ENCODE peak calls at places on chromosomes 13 and 19, in four cellular contexts. One of them, this sample, is unnamed.

GRCh38 chr13:41652735-41653361 is 195.5 kb downstream of the RGCC start:
- DNase-seq in trophoblast cell: peak
- DNase-seq in stimulated activated CD4-positive, alpha-beta T cell treated with anti-CD3 and anti-CD28 coated beads, Interleukin-4, amount 100 ng/mL, for 4 hours: peak
- DNase-seq in stimulated activated naive CD8-positive, alpha-beta T cell treated with anti-CD3 and anti-CD28 coated beads, Interleukin-15, amount 100 ng/mL, for 72 hours: no peak
- DNase-seq in this sample: no peak

GRCh38 chr13:112870737-112871287 is 98.2 kb upstream of the MCF2L start:
- DNase-seq in trophoblast cell: no peak
- DNase-seq in stimulated activated CD4-positive, alpha-beta T cell treated with anti-CD3 and anti-CD28 coated beads, Interleukin-4, amount 100 ng/mL, for 4 hours: no peak
- DNase-seq in stimulated activated naive CD8-positive, alpha-beta T cell treated with anti-CD3 and anti-CD28 coated beads, Interleukin-15, amount 100 ng/mL, for 72 hours: peak
- DNase-seq in this sample: no peak

GRCh38 chr13:95564091-95564490 is 11.6 kb downstream of the CLDN10 start:
- DNase-seq in trophoblast cell: no peak
- DNase-seq in stimulated activated CD4-positive, alpha-beta T cell treated with anti-CD3 and anti-CD28 coated beads, Interleukin-4, amount 100 ng/mL, for 4 hours: no peak
- DNase-seq in stimulated activated naive CD8-positive, alpha-beta T cell treated with anti-CD3 and anti-CD28 coated beads, Interleukin-15, amount 100 ng/mL, for 72 hours: no peak
- DNase-seq in this sample: no peak

GRCh38 chr13:27024781-27025492 is 146.7 kb downstream of the USP12 start:
- DNase-seq in trophoblast cell: no peak
- DNase-seq in stimulated activated CD4-positive, alpha-beta T cell treated with anti-CD3 and anti-CD28 coated beads, Interleukin-4, amount 100 ng/mL, for 4 hours: no peak
- DNase-seq in stimulated activated naive CD8-positive, alpha-beta T cell treated with anti-CD3 and anti-CD28 coated beads, Interleukin-15, amount 100 ng/mL, for 72 hours: no peak
- DNase-seq in this sample: no peak

GRCh38 chr13:35140321-35140720 is 198.3 kb downstream of the NBEA start:
- DNase-seq in trophoblast cell: no peak
- DNase-seq in stimulated activated CD4-positive, alpha-beta T cell treated with anti-CD3 and anti-CD28 coated beads, Interleukin-4, amount 100 ng/mL, for 4 hours: no peak
- DNase-seq in stimulated activated naive CD8-positive, alpha-beta T cell treated with anti-CD3 and anti-CD28 coated beads, Interleukin-15, amount 100 ng/mL, for 72 hours: no peak
- DNase-seq in this sample: no peak

GRCh38 chr19:5480427-5480836 is 25.2 kb downstream of the ZNRF4 start:
- DNase-seq in trophoblast cell: peak
- DNase-seq in stimulated activated CD4-positive, alpha-beta T cell treated with anti-CD3 and anti-CD28 coated beads, Interleukin-4, amount 100 ng/mL, for 4 hours: peak
- DNase-seq in stimulated activated naive CD8-positive, alpha-beta T cell treated with anti-CD3 and anti-CD28 coated beads, Interleukin-15, amount 100 ng/mL, for 72 hours: peak
- DNase-seq in this sample: no peak

GRCh38 chr13:45718063-45718462 is 15.9 kb downstream of the CBY2 start:
- DNase-seq in trophoblast cell: peak
- DNase-seq in stimulated activated CD4-positive, alpha-beta T cell treated with anti-CD3 and anti-CD28 coated beads, Interleukin-4, amount 100 ng/mL, for 4 hours: no peak
- DNase-seq in stimulated activated naive CD8-positive, alpha-beta T cell treated with anti-CD3 and anti-CD28 coated beads, Interleukin-15, amount 100 ng/mL, for 72 hours: no peak
- DNase-seq in this sample: no peak

GRCh38 chr19:13839938-13840750 is 36.8 kb upstream of the NANOS3 start:
- DNase-seq in trophoblast cell: peak
- DNase-seq in stimulated activated CD4-positive, alpha-beta T cell treated with anti-CD3 and anti-CD28 coated beads, Interleukin-4, amount 100 ng/mL, for 4 hours: peak
- DNase-seq in stimulated activated naive CD8-positive, alpha-beta T cell treated with anti-CD3 and anti-CD28 coated beads, Interleukin-15, amount 100 ng/mL, for 72 hours: no peak
- DNase-seq in this sample: peak

GRCh38 chr19:1316466-1316865 is 30.8 kb downstream of the EFNA2 start:
- DNase-seq in trophoblast cell: no peak
- DNase-seq in stimulated activated CD4-positive, alpha-beta T cell treated with anti-CD3 and anti-CD28 coated beads, Interleukin-4, amount 100 ng/mL, for 4 hours: no peak
- DNase-seq in stimulated activated naive CD8-positive, alpha-beta T cell treated with anti-CD3 and anti-CD28 coated beads, Interleukin-15, amount 100 ng/mL, for 72 hours: no peak
- DNase-seq in this sample: no peak

GRCh38 chr19:23054456-23054855 is 51.5 kb upstream of the ZNF728 start:
- DNase-seq in trophoblast cell: peak
- DNase-seq in stimulated activated CD4-positive, alpha-beta T cell treated with anti-CD3 and anti-CD28 coated beads, Interleukin-4, amount 100 ng/mL, for 4 hours: no peak
- DNase-seq in stimulated activated naive CD8-positive, alpha-beta T cell treated with anti-CD3 and anti-CD28 coated beads, Interleukin-15, amount 100 ng/mL, for 72 hours: no peak
- DNase-seq in this sample: no peak

GRCh38 chr19:33998739-33999345 is 173.5 kb upstream of the LSM14A start:
- DNase-seq in trophoblast cell: peak
- DNase-seq in stimulated activated CD4-positive, alpha-beta T cell treated with anti-CD3 and anti-CD28 coated beads, Interleukin-4, amount 100 ng/mL, for 4 hours: no peak
- DNase-seq in stimulated activated naive CD8-positive, alpha-beta T cell treated with anti-CD3 and anti-CD28 coated beads, Interleukin-15, amount 100 ng/mL, for 72 hours: no peak
- DNase-seq in this sample: no peak

GRCh38 chr13:48156466-48156865 is 61.6 kb upstream of the MED4 start:
- DNase-seq in trophoblast cell: peak
- DNase-seq in stimulated activated CD4-positive, alpha-beta T cell treated with anti-CD3 and anti-CD28 coated beads, Interleukin-4, amount 100 ng/mL, for 4 hours: peak
- DNase-seq in stimulated activated naive CD8-positive, alpha-beta T cell treated with anti-CD3 and anti-CD28 coated beads, Interleukin-15, amount 100 ng/mL, for 72 hours: peak
- DNase-seq in this sample: no peak

GRCh38 chr13:27339299-27339698 is 68.7 kb downstream of the RASL11A start:
- DNase-seq in trophoblast cell: peak
- DNase-seq in stimulated activated CD4-positive, alpha-beta T cell treated with anti-CD3 and anti-CD28 coated beads, Interleukin-4, amount 100 ng/mL, for 4 hours: peak
- DNase-seq in stimulated activated naive CD8-positive, alpha-beta T cell treated with anti-CD3 and anti-CD28 coated beads, Interleukin-15, amount 100 ng/mL, for 72 hours: peak
- DNase-seq in this sample: no peak

GRCh38 chr13:45108716-45109706 is 11.3 kb upstream of the GTF2F2 start:
- DNase-seq in trophoblast cell: peak
- DNase-seq in stimulated activated CD4-positive, alpha-beta T cell treated with anti-CD3 and anti-CD28 coated beads, Interleukin-4, amount 100 ng/mL, for 4 hours: no peak
- DNase-seq in stimulated activated naive CD8-positive, alpha-beta T cell treated with anti-CD3 and anti-CD28 coated beads, Interleukin-15, amount 100 ng/mL, for 72 hours: peak
- DNase-seq in this sample: peak

GRCh38 chr19:45508681-45508930 is 1.3 kb downstream of the VASP start:
- DNase-seq in trophoblast cell: no peak
- DNase-seq in stimulated activated CD4-positive, alpha-beta T cell treated with anti-CD3 and anti-CD28 coated beads, Interleukin-4, amount 100 ng/mL, for 4 hours: no peak
- DNase-seq in stimulated activated naive CD8-positive, alpha-beta T cell treated with anti-CD3 and anti-CD28 coated beads, Interleukin-15, amount 100 ng/mL, for 72 hours: no peak
- DNase-seq in this sample: no peak

GRCh38 chr19:19083413-19084178 is 19.8 kb downstream of the SLC25A42 start:
- DNase-seq in trophoblast cell: no peak
- DNase-seq in stimulated activated CD4-positive, alpha-beta T cell treated with anti-CD3 and anti-CD28 coated beads, Interleukin-4, amount 100 ng/mL, for 4 hours: no peak
- DNase-seq in stimulated activated naive CD8-positive, alpha-beta T cell treated with anti-CD3 and anti-CD28 coated beads, Interleukin-15, amount 100 ng/mL, for 72 hours: no peak
- DNase-seq in this sample: peak

GRCh38 chr19:7515471-7516226 is at the start of gene ZNF358:
- DNase-seq in trophoblast cell: peak
- DNase-seq in stimulated activated CD4-positive, alpha-beta T cell treated with anti-CD3 and anti-CD28 coated beads, Interleukin-4, amount 100 ng/mL, for 4 hours: peak
- DNase-seq in stimulated activated naive CD8-positive, alpha-beta T cell treated with anti-CD3 and anti-CD28 coated beads, Interleukin-15, amount 100 ng/mL, for 72 hours: peak
- DNase-seq in this sample: peak

GRCh38 chr19:45172173-45172572 is 5.9 kb downstream of the TRAPPC6A start:
- DNase-seq in trophoblast cell: no peak
- DNase-seq in stimulated activated CD4-positive, alpha-beta T cell treated with anti-CD3 and anti-CD28 coated beads, Interleukin-4, amount 100 ng/mL, for 4 hours: peak
- DNase-seq in stimulated activated naive CD8-positive, alpha-beta T cell treated with anti-CD3 and anti-CD28 coated beads, Interleukin-15, amount 100 ng/mL, for 72 hours: no peak
- DNase-seq in this sample: no peak

GRCh38 chr19:38070573-38070972 is 153.4 kb downstream of the DPF1 start:
- DNase-seq in trophoblast cell: peak
- DNase-seq in stimulated activated CD4-positive, alpha-beta T cell treated with anti-CD3 and anti-CD28 coated beads, Interleukin-4, amount 100 ng/mL, for 4 hours: no peak
- DNase-seq in stimulated activated naive CD8-positive, alpha-beta T cell treated with anti-CD3 and anti-CD28 coated beads, Interleukin-15, amount 100 ng/mL, for 72 hours: no peak
- DNase-seq in this sample: no peak